ENCODE peak calls at places on chromosome 1, in five cellular contexts. One of them, this sample, is unnamed.

GRCh38 chr1:195376190-195376589 is 1232.0 kb downstream of the KCNT2 start:
- DNase-seq in iris pigment epithelial cell: peak; percentile 4
- DNase-seq in IMR-90: peak; percentile 1
- DNase-seq in stimulated activated naive CD4-positive, alpha-beta T cell: no peak
- DNase-seq in HFF-Myc: no peak
- DNase-seq in this sample: no peak

GRCh38 chr1:2210786-2211185 is 16.2 kb upstream of the FAAP20 start:
- DNase-seq in iris pigment epithelial cell: no peak
- DNase-seq in IMR-90: no peak
- DNase-seq in stimulated activated naive CD4-positive, alpha-beta T cell: no peak
- DNase-seq in HFF-Myc: no peak
- DNase-seq in this sample: no peak

GRCh38 chr1:116232989-116233514 is 121.9 kb downstream of the MAB21L3 start:
- DNase-seq in HFF-Myc: no peak
- DNase-seq in iris pigment epithelial cell: no peak
- DNase-seq in IMR-90: no peak
- DNase-seq in stimulated activated naive CD4-positive, alpha-beta T cell: peak; percentile 8
- DNase-seq in this sample: peak; percentile 38

GRCh38 chr1:28526886-28527285 is 21.0 kb downstream of the RCC1 start:
- DNase-seq in IMR-90: no peak
- DNase-seq in stimulated activated naive CD4-positive, alpha-beta T cell: no peak
- DNase-seq in iris pigment epithelial cell: no peak
- DNase-seq in HFF-Myc: no peak
- DNase-seq in this sample: no peak

GRCh38 chr1:205699416-205699815 is 19.1 kb upstream of the SLC45A3 start:
- DNase-seq in IMR-90: no peak
- DNase-seq in HFF-Myc: no peak
- DNase-seq in stimulated activated naive CD4-positive, alpha-beta T cell: no peak
- DNase-seq in iris pigment epithelial cell: no peak
- DNase-seq in this sample: no peak

GRCh38 chr1:84615785-84616184 is 41.5 kb upstream of the CTBS start:
- DNase-seq in IMR-90: no peak
- DNase-seq in HFF-Myc: no peak
- DNase-seq in stimulated activated naive CD4-positive, alpha-beta T cell: no peak
- DNase-seq in iris pigment epithelial cell: no peak
- DNase-seq in this sample: no peak

GRCh38 chr1:94981574-94981973 is 54.7 kb upstream of the CNN3 start:
- DNase-seq in iris pigment epithelial cell: no peak
- DNase-seq in IMR-90: no peak
- DNase-seq in stimulated activated naive CD4-positive, alpha-beta T cell: no peak
- DNase-seq in HFF-Myc: no peak
- DNase-seq in this sample: no peak

GRCh38 chr1:229905031-229905545 is 161.9 kb upstream of the GALNT2 start:
- DNase-seq in IMR-90: no peak
- DNase-seq in iris pigment epithelial cell: no peak
- DNase-seq in HFF-Myc: no peak
- DNase-seq in stimulated activated naive CD4-positive, alpha-beta T cell: no peak
- DNase-seq in this sample: no peak

GRCh38 chr1:71532343-71532742 is 451.5 kb upstream of the ZRANB2 start:
- DNase-seq in HFF-Myc: no peak
- DNase-seq in IMR-90: no peak
- DNase-seq in stimulated activated naive CD4-positive, alpha-beta T cell: no peak
- DNase-seq in iris pigment epithelial cell: no peak
- DNase-seq in this sample: no peak

GRCh38 chr1:174744886-174745285 is 254.9 kb upstream of the CACYBP start:
- DNase-seq in HFF-Myc: no peak
- DNase-seq in stimulated activated naive CD4-positive, alpha-beta T cell: no peak
- DNase-seq in iris pigment epithelial cell: no peak
- DNase-seq in IMR-90: peak; percentile 23
- DNase-seq in this sample: no peak

GRCh38 chr1:38061883-38062328 is 15.3 kb upstream of the POU3F1 start:
- DNase-seq in IMR-90: no peak
- DNase-seq in HFF-Myc: no peak
- DNase-seq in iris pigment epithelial cell: no peak
- DNase-seq in stimulated activated naive CD4-positive, alpha-beta T cell: no peak
- DNase-seq in this sample: no peak

GRCh38 chr1:10508511-10508951 is 33.8 kb downstream of the PEX14 start:
- DNase-seq in IMR-90: peak; percentile 57
- DNase-seq in iris pigment epithelial cell: peak; percentile 25
- DNase-seq in HFF-Myc: peak; percentile 17
- DNase-seq in stimulated activated naive CD4-positive, alpha-beta T cell: no peak
- DNase-seq in this sample: no peak

GRCh38 chr1:235021815-235022214 is 106.8 kb downstream of the TOMM20 start:
- DNase-seq in iris pigment epithelial cell: no peak
- DNase-seq in stimulated activated naive CD4-positive, alpha-beta T cell: no peak
- DNase-seq in IMR-90: no peak
- DNase-seq in HFF-Myc: no peak
- DNase-seq in this sample: no peak

GRCh38 chr1:2229921-2230700 is 2.0 kb downstream of the SKI start:
- DNase-seq in iris pigment epithelial cell: peak; percentile 54
- DNase-seq in HFF-Myc: no peak
- DNase-seq in stimulated activated naive CD4-positive, alpha-beta T cell: no peak
- DNase-seq in IMR-90: peak; percentile 40
- DNase-seq in this sample: peak; percentile 14

GRCh38 chr1:15997637-15998280 is 6.3 kb upstream of the SRARP start:
- DNase-seq in IMR-90: no peak
- DNase-seq in HFF-Myc: no peak
- DNase-seq in stimulated activated naive CD4-positive, alpha-beta T cell: no peak
- DNase-seq in iris pigment epithelial cell: no peak
- DNase-seq in this sample: no peak

GRCh38 chr1:228394571-228395394 is 11.9 kb downstream of the TRIM11 start:
- DNase-seq in iris pigment epithelial cell: no peak
- DNase-seq in stimulated activated naive CD4-positive, alpha-beta T cell: no peak
- DNase-seq in IMR-90: no peak
- DNase-seq in HFF-Myc: no peak
- DNase-seq in this sample: no peak

GRCh38 chr1:21268281-21269239 is 21.7 kb downstream of the ECE1 start:
- DNase-seq in stimulated activated naive CD4-positive, alpha-beta T cell: no peak
- DNase-seq in IMR-90: no peak
- DNase-seq in HFF-Myc: no peak
- DNase-seq in iris pigment epithelial cell: no peak
- DNase-seq in this sample: no peak

GRCh38 chr1:154712166-154712838 is 104.3 kb upstream of the ADAR start:
- DNase-seq in stimulated activated naive CD4-positive, alpha-beta T cell: no peak
- DNase-seq in iris pigment epithelial cell: no peak
- DNase-seq in IMR-90: no peak
- DNase-seq in HFF-Myc: no peak
- DNase-seq in this sample: no peak

GRCh38 chr1:94778808-94779207 is 41.3 kb upstream of the SLC44A3 start:
- DNase-seq in iris pigment epithelial cell: peak; percentile 70
- DNase-seq in HFF-Myc: no peak
- DNase-seq in IMR-90: no peak
- DNase-seq in stimulated activated naive CD4-positive, alpha-beta T cell: no peak
- DNase-seq in this sample: no peak

GRCh38 chr1:61183471-61184034 is 101.2 kb downstream of the NFIA start:
- DNase-seq in iris pigment epithelial cell: peak; percentile 78
- DNase-seq in IMR-90: peak; percentile 36
- DNase-seq in HFF-Myc: no peak
- DNase-seq in stimulated activated naive CD4-positive, alpha-beta T cell: no peak
- DNase-seq in this sample: no peak

GRCh38 chr1:201531551-201532425 is 7.1 kb upstream of the NAV1 start:
- DNase-seq in stimulated activated naive CD4-positive, alpha-beta T cell: no peak
- DNase-seq in iris pigment epithelial cell: no peak
- DNase-seq in IMR-90: no peak
- DNase-seq in HFF-Myc: no peak
- DNase-seq in this sample: no peak

GRCh38 chr1:224256642-224257041 is 73.3 kb downstream of the NVL start:
- DNase-seq in iris pigment epithelial cell: no peak
- DNase-seq in IMR-90: no peak
- DNase-seq in HFF-Myc: no peak
- DNase-seq in stimulated activated naive CD4-positive, alpha-beta T cell: no peak
- DNase-seq in this sample: no peak

GRCh38 chr1:110508038-110508437 is 10.9 kb downstream of the KCNA10 start:
- DNase-seq in iris pigment epithelial cell: peak; percentile 23
- DNase-seq in HFF-Myc: no peak
- DNase-seq in IMR-90: peak; percentile 9
- DNase-seq in stimulated activated naive CD4-positive, alpha-beta T cell: no peak
- DNase-seq in this sample: no peak

GRCh38 chr1:46445773-46446256 is 43.8 kb upstream of the DMBX1 start:
- DNase-seq in HFF-Myc: no peak
- DNase-seq in iris pigment epithelial cell: no peak
- DNase-seq in IMR-90: no peak
- DNase-seq in stimulated activated naive CD4-positive, alpha-beta T cell: no peak
- DNase-seq in this sample: no peak

GRCh38 chr1:155389831-155390230 is 69.1 kb downstream of the RUSC1 start:
- DNase-seq in HFF-Myc: no peak
- DNase-seq in iris pigment epithelial cell: peak; percentile 79
- DNase-seq in stimulated activated naive CD4-positive, alpha-beta T cell: no peak
- DNase-seq in IMR-90: peak; percentile 81
- DNase-seq in this sample: no peak

GRCh38 chr1:231639819-231640218 is 13.2 kb downstream of the DISC1 start:
- DNase-seq in iris pigment epithelial cell: no peak
- DNase-seq in stimulated activated naive CD4-positive, alpha-beta T cell: no peak
- DNase-seq in HFF-Myc: no peak
- DNase-seq in IMR-90: peak; percentile 11
- DNase-seq in this sample: no peak

GRCh38 chr1:25095635-25096200 is 136.6 kb downstream of the SYF2 start:
- DNase-seq in IMR-90: no peak
- DNase-seq in HFF-Myc: no peak
- DNase-seq in iris pigment epithelial cell: no peak
- DNase-seq in stimulated activated naive CD4-positive, alpha-beta T cell: no peak
- DNase-seq in this sample: no peak